ENCODE peak calls at places on chromosomes 13 and 19, in ten cellular contexts. O is HEK293T; Z is D341Med; K is AG09319; C is CD8-positive, alpha-beta T cell; Q is foreskin fibroblast; N is A549; M is EL; B is activated CD4-positive, alpha-beta T cell treated with anti-CD3 and anti-CD28 coated beads, Interleukin-2, amount 50 U/mL, for 24 hours; F is globus pallidus. A is an unnamed sample.

GRCh38 chr19:35553385-35554000 is 8.1 kb downstream of the TMEM147 start:
- DNase-seq in Q (no peak), F (no peak), N (no peak), B (no peak), K (no peak), Z (no peak), M (no peak), O (no peak), C (no peak), A (no peak)

GRCh38 chr19:50632151-50632835 is 7.4 kb downstream of the SYT3 start:
- DNase-seq in F (no peak), Z (no peak), N (no peak), M (no peak), C (no peak), B (no peak), K (no peak), O (no peak), Q (no peak), A (no peak)

GRCh38 chr13:49329831-49330545 is 82.3 kb downstream of the CDADC1 start:
- DNase-seq in Z (no peak), B (no peak), C (no peak), M (no peak), F (no peak), K (no peak), N (no peak), Q (no peak), O (no peak), A (no peak)

GRCh38 chr19:21098291-21098690 is 16.3 kb downstream of the ZNF714 start:
- DNase-seq in K (no peak), O (no peak), Q (no peak), C (no peak), M (no peak), Z (no peak), N (no peak), F (no peak), B (no peak), A (no peak)

GRCh38 chr13:50668882-50669281 is 174.6 kb downstream of the DLEU7 start:
- DNase-seq in M (no peak), C (no peak), F (no peak), Q (no peak), K (no peak), B (no peak), N (no peak), Z (no peak), O (no peak), A (no peak)

GRCh38 chr13:51838235-51838846 is 6.6 kb downstream of the TMEM272 start:
- DNase-seq in Z (no peak), Q (peak; percentile 67), C (no peak), M (peak; percentile 50), F (no peak), B (no peak), N (no peak), O (no peak), K (no peak), A (no peak)

GRCh38 chr13:113978741-113979481 is 5.0 kb upstream of the C13orf46 start:
- DNase-seq in K (no peak), M (no peak), Q (no peak), B (no peak), N (no peak), Z (no peak), C (no peak), O (no peak), F (no peak), A (no peak)

GRCh38 chr13:77429320-77430142 is 102.6 kb upstream of the MYCBP2 start:
- DNase-seq in N (no peak), M (no peak), B (peak; percentile 23), Q (no peak), K (no peak), F (peak; percentile 45), C (no peak), O (no peak), Z (no peak), A (no peak)

GRCh38 chr13:39567569-39567968 is 35.4 kb downstream of the LHFPL6 start:
- DNase-seq in N (no peak), B (no peak), K (no peak), O (no peak), C (no peak), Z (no peak), Q (no peak), M (peak; percentile 31), F (no peak), A (no peak)

GRCh38 chr19:46371371-46371901 is 24.5 kb downstream of the PPP5C start:
- DNase-seq in Q (no peak), F (no peak), B (no peak), C (no peak), N (no peak), K (no peak), M (no peak), O (no peak), Z (no peak), A (no peak)

A was measured in stimulated activated naive CD4-positive, alpha-beta T cell.